ENCODE peak calls at places on chromosomes 13 and 19, in eight cellular contexts. Q is ovary, E is tibial nerve, V is transverse colon, A is A549, P is K562, B is stomach, U is esophagus muscularis mucosa. F is an unnamed sample.

GRCh38 chr13:113886561-113887112 is 22.8 kb upstream of the GAS6 start:
- DNase-seq in Q (no peak), E (no peak), V (no peak), A (no peak), P (no peak), B (no peak), U (peak), F (no peak)

GRCh38 chr13:49220035-49220855 is at the start of gene MLNR:
- DNase-seq in Q (no peak), E (no peak), V (no peak), A (peak), P (peak), B (no peak), U (no peak), F (peak)

GRCh38 chr13:113139580-113139979 is 17.0 kb downstream of the F10 start:
- DNase-seq in Q (peak), E (no peak), V (no peak), A (no peak), P (no peak), B (no peak), U (no peak), F (no peak)

GRCh38 chr13:99878921-99879610 is 92.5 kb downstream of the ZIC5 start:
- DNase-seq in Q (no peak), E (no peak), V (no peak), A (no peak), P (no peak), B (no peak), U (no peak), F (no peak)

GRCh38 chr13:94842901-94843300 is 130.6 kb upstream of the SOX21 start:
- DNase-seq in Q (no peak), E (no peak), V (no peak), A (no peak), P (no peak), B (no peak), U (no peak), F (no peak)

GRCh38 chr19:16406356-16406755 is 65.4 kb downstream of the EPS15L1 start:
- DNase-seq in Q (no peak), E (no peak), V (no peak), A (no peak), P (no peak), B (no peak), U (no peak), F (no peak)

GRCh38 chr19:46350029-46350757 is 3.3 kb downstream of the PPP5C start:
- DNase-seq in Q (no peak), E (no peak), V (peak), A (no peak), P (peak), B (no peak), U (no peak), F (no peak)

GRCh38 chr13:37148501-37148900 is 43.0 kb upstream of the CSNK1A1L start:
- DNase-seq in Q (no peak), E (no peak), V (no peak), A (no peak), P (no peak), B (no peak), U (no peak), F (no peak)

GRCh38 chr19:55579766-55580621 is 654 bp downstream of the ZNF579 start:
- DNase-seq in Q (peak), E (no peak), V (no peak), A (peak), P (peak), B (no peak), U (no peak), F (no peak)

GRCh38 chr19:55623130-55623868 is 1.1 kb downstream of the ZNF784 start:
- DNase-seq in Q (no peak), E (no peak), V (no peak), A (no peak), P (peak), B (no peak), U (no peak), F (no peak)

GRCh38 chr19:11322269-11323024 is 17.0 kb downstream of the RAB3D start:
- DNase-seq in Q (no peak), E (no peak), V (no peak), A (no peak), P (no peak), B (no peak), U (no peak), F (no peak)

GRCh38 chr13:44899967-44900366 is 89.3 kb downstream of the NUFIP1 start:
- DNase-seq in Q (no peak), E (no peak), V (no peak), A (no peak), P (no peak), B (no peak), U (no peak), F (no peak)

GRCh38 chr13:31236211-31236786 is 36.5 kb downstream of the B3GLCT start:
- DNase-seq in Q (no peak), E (peak), V (no peak), A (peak), P (peak), B (no peak), U (no peak), F (no peak)

GRCh38 chr19:17677002-17677401 is 11.2 kb downstream of the UNC13A start:
- DNase-seq in Q (peak), E (no peak), V (no peak), A (peak), P (peak), B (no peak), U (no peak), F (no peak)

GRCh38 chr19:46295401-46296308 is 1.2 kb upstream of the HIF3A start:
- DNase-seq in Q (no peak), E (no peak), V (no peak), A (peak), P (no peak), B (no peak), U (no peak), F (no peak)

GRCh38 chr19:45423033-45423588 is 606 bp downstream of the ERCC1 start:
- DNase-seq in Q (peak), E (no peak), V (peak), A (no peak), P (no peak), B (no peak), U (no peak), F (no peak)

GRCh38 chr19:55703790-55704215 is 28.8 kb downstream of the EPN1 start:
- DNase-seq in Q (peak), E (peak), V (peak), A (peak), P (peak), B (peak), U (no peak), F (peak)

GRCh38 chr19:40831502-40832430 is 18.5 kb downstream of the CYP2A6 start:
- DNase-seq in Q (no peak), E (peak), V (peak), A (peak), P (no peak), B (no peak), U (no peak), F (peak)

GRCh38 chr19:11814707-11815050 is 606 bp downstream of the ZNF440 start:
- DNase-seq in Q (no peak), E (no peak), V (peak), A (no peak), P (no peak), B (no peak), U (no peak), F (no peak)

GRCh38 chr19:18854982-18855381 is 23.2 kb downstream of the UPF1 start:
- DNase-seq in Q (no peak), E (no peak), V (no peak), A (no peak), P (no peak), B (no peak), U (no peak), F (no peak)

GRCh38 chr13:46101488-46102289 is 3.1 kb downstream of the CPB2 start:
- DNase-seq in Q (no peak), E (no peak), V (no peak), A (no peak), P (no peak), B (no peak), U (no peak), F (no peak)

GRCh38 chr19:34276614-34277013 is 22.3 kb downstream of the GARRE1 start:
- DNase-seq in Q (no peak), E (no peak), V (no peak), A (no peak), P (no peak), B (no peak), U (no peak), F (no peak)

GRCh38 chr19:57886046-57886445 is 2.8 kb downstream of the ZNF814 start:
- DNase-seq in Q (no peak), E (no peak), V (no peak), A (no peak), P (no peak), B (no peak), U (no peak), F (no peak)

GRCh38 chr19:55373993-55374757 is 2.5 kb upstream of the TMEM190 start:
- DNase-seq in Q (no peak), E (no peak), V (no peak), A (peak), P (no peak), B (no peak), U (no peak), F (peak)

GRCh38 chr13:93080587-93080986 is 146.0 kb upstream of the GPC6 start:
- DNase-seq in Q (no peak), E (no peak), V (no peak), A (no peak), P (no peak), B (no peak), U (no peak), F (no peak)

GRCh38 chr13:59086147-59086546 is 1077.6 kb downstream of the DIAPH3 start:
- DNase-seq in Q (no peak), E (no peak), V (no peak), A (no peak), P (no peak), B (no peak), U (no peak), F (no peak)

GRCh38 chr19:19338082-19338481 is 17.5 kb downstream of the MAU2 start:
- DNase-seq in Q (no peak), E (no peak), V (no peak), A (no peak), P (no peak), B (no peak), U (no peak), F (no peak)

GRCh38 chr19:13463296-13463695 is 43.0 kb downstream of the CACNA1A start:
- DNase-seq in Q (no peak), E (no peak), V (no peak), A (no peak), P (peak), B (no peak), U (no peak), F (no peak)

GRCh38 chr13:49620170-49620621 is 8.1 kb upstream of the ARL11 start:
- DNase-seq in Q (peak), E (no peak), V (peak), A (no peak), P (no peak), B (no peak), U (no peak), F (peak)

GRCh38 chr19:2788237-2788636 is 2.9 kb downstream of the THOP1 start:
- DNase-seq in Q (no peak), E (no peak), V (no peak), A (no peak), P (no peak), B (no peak), U (no peak), F (no peak)
- TF ChIP-seq EP300 in Q (no peak), E (no peak), V (no peak), A (no peak), P (no peak), B (no peak), U (no peak), F (no peak)

DNA sequence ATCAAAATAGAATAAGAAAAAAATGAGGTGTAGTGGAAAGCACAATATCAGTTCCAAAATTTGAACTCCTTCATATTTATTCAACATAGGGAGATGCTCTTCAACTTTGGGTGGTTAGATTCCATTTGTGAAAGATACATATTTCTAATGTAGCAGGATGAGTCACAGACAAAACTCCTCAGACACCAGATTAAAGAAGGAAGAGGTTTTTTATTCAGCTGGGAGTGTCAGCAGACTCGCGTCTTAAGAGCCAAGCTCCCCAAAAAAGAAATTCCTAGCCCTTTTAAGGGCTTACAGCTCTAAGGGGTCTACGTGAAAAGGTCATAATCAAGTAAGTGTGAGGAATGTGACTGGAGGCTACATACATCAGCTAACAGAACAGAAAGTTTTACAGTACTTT is 6.8 kb upstream of the ZNF765 start:
- DNase-seq in Q (no peak), E (no peak), V (no peak), A (no peak), P (no peak), B (no peak), U (no peak), F (no peak)
- TF ChIP-seq EP300 in Q (no peak), E (no peak), V (no peak), A (no peak), P (no peak), B (no peak), U (no peak), F (no peak)

DNA sequence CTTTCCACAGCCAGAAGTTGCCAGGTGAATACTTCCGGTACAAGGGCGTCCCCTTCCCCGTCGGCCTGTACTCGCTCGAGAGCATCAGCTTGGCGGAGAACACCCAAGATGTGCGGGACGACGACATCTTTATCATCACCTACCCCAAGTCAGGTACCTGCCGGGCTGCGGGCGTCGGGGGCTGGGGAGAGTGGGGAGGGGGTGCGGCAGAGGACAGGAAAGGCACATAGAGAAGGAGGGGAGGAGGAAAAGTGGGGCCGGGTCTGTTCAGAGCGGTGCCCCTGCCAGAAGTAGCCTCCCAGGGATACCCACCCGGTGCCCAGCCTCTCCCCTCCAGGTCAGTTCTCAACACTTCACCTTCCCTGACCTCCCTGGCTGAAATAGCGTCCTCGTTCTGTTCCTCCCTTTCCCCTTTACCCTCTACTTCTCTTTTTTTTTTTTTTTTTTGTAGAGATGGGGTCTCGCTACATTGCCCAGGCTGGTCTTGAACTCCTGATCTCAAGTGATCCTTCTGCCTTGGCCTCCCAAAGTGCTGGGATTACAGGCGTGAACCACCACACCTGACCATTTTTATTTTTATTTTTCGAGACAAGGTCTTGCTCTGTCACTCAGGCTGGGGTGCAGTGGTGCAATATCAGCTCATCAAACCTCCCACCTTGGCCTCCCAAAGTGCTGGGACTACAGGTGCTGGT is 24.1 kb downstream of the SULT2B1 start:
- DNase-seq in Q (no peak), E (no peak), V (no peak), A (no peak), P (no peak), B (no peak), U (no peak), F (peak)
- TF ChIP-seq EP300 in Q (no peak), E (no peak), V (no peak), A (no peak), P (no peak), B (no peak), U (no peak), F (no peak)

GRCh38 chr19:36259211-36259610 is 44.3 kb downstream of the ZNF146 start:
- DNase-seq in Q (no peak), E (no peak), V (no peak), A (no peak), P (no peak), B (no peak), U (no peak), F (no peak)

GRCh38 chr19:36258028-36258875 is 43.3 kb downstream of the ZNF146 start:
- DNase-seq in Q (no peak), E (no peak), V (no peak), A (no peak), P (no peak), B (no peak), U (no peak), F (no peak)

GRCh38 chr19:36256064-36256463 is 41.2 kb downstream of the ZNF146 start:
- DNase-seq in Q (no peak), E (no peak), V (no peak), A (no peak), P (no peak), B (no peak), U (no peak), F (no peak)

GRCh38 chr19:36256853-36257511 is 42.1 kb downstream of the ZNF146 start:
- DNase-seq in Q (no peak), E (no peak), V (no peak), A (no peak), P (no peak), B (no peak), U (no peak), F (no peak)

DNA sequence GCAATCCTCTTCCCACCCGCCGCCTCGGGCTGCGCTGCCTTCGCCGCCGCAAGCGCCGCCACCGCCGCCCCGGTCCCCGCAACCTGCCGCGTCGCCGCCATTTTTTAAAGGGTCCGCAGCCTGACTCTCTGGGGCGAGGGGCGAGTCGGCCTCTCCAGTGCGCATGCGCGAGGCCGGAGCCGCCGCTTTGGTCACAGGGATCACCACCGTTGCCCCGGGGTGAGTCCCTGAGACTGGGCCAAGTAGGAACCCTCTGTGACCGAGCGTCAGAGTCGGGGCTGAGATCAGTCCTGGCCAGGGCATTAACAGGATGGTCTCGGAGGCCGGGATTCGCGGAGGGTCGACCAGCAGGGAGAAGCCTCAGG is 42.6 kb downstream of the ZNF146 start:
- DNase-seq in Q (no peak), E (no peak), V (no peak), A (no peak), P (no peak), B (no peak), U (no peak), F (peak)
- TF ChIP-seq EP300 in Q (no peak), E (no peak), V (no peak), A (no peak), P (no peak), B (no peak), U (no peak), F (no peak)

GRCh38 chr19:14786421-14786851 is 8.1 kb upstream of the ADGRE2 start:
- DNase-seq in Q (no peak), E (no peak), V (no peak), A (no peak), P (peak), B (no peak), U (peak), F (peak)
- TF ChIP-seq EP300 in Q (no peak), E (no peak), V (no peak), A (no peak), P (no peak), B (no peak), U (no peak), F (no peak)

GRCh38 chr19:1224047-1224825 is 13.6 kb downstream of the CBARP start:
- DNase-seq in Q (no peak), E (no peak), V (no peak), A (no peak), P (no peak), B (no peak), U (no peak), F (no peak)

GRCh38 chr19:1224847-1225246 is 13.0 kb downstream of the CBARP start:
- DNase-seq in Q (no peak), E (no peak), V (no peak), A (no peak), P (no peak), B (no peak), U (no peak), F (peak)

GRCh38 chr19:1221904-1222255 is 15.9 kb downstream of the CBARP start:
- DNase-seq in Q (no peak), E (no peak), V (no peak), A (no peak), P (no peak), B (no peak), U (no peak), F (no peak)

GRCh38 chr19:1222394-1222793 is 15.4 kb downstream of the CBARP start:
- DNase-seq in Q (no peak), E (no peak), V (no peak), A (no peak), P (no peak), B (no peak), U (no peak), F (peak)

DNA sequence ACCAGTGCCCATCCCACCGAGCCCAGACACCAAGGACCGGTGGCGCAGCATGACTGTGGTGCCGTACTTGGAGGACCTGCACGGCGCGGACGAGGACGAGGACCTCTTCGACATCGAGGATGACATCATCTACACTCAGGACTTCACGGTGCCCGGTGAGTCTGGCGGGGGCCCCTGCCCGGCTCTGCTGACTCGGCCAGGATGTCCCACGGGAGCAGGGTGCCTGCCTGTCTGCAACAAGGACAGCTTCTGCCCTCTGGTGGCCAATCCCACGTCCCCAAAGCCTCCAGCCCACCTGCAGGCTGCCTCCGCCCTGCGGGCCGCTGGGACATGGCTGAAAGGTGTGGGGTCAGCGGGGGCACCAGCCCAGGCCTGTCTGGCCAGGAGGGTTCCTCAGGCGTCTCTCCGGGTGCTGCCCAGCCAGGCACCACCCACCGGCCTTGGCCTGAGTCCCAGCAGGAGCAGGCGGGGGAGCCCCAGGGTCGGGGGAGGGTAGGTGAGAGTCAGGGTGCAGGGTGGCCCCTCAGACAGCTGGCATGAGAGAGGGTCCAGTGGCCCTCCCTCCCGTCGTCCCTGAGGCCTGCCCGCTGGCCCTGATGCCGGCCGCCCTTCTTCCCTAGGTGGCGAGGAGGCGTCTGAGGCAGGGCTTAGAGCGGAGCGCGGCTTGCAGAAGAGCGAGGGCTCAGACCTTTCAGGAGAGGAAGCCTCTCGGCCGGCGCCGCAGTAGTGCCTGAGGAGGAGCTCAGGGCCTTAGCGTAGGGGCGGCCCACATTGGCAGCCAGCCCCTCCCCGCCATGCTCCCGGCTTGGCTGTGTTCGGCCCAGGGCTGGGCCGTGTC is 14.6 kb downstream of the CBARP start:
- DNase-seq in Q (no peak), E (no peak), V (no peak), A (peak), P (peak), B (no peak), U (no peak), F (no peak)
- TF ChIP-seq EP300 in Q (no peak), E (no peak), V (no peak), A (no peak), P (no peak), B (no peak), U (no peak), F (no peak)

F was measured in upper lobe of left lung.